ENCODE peak calls at places on chromosomes 5 and 9, in six cellular contexts. One of them, this sample, is unnamed.

GRCh38 chr5:57538341-57538955 is 55.8 kb upstream of the ACTBL2 start:
- DNase-seq in PC-3: peak; percentile 64
- DNase-seq in kidney: no peak
- DNase-seq in lung: no peak
- DNase-seq in CD8-positive, alpha-beta T cell: no peak
- DNase-seq in prostate gland: no peak
- DNase-seq in this sample: no peak

GRCh38 chr5:66498791-66499207 is 97.4 kb upstream of the MAST4 start:
- DNase-seq in PC-3: peak; percentile 10
- DNase-seq in kidney: no peak
- DNase-seq in lung: no peak
- DNase-seq in CD8-positive, alpha-beta T cell: no peak
- DNase-seq in prostate gland: no peak
- DNase-seq in this sample: no peak

GRCh38 chr5:136776022-136776927 is 410.9 kb upstream of the TRPC7 start:
- DNase-seq in PC-3: peak; percentile 70
- DNase-seq in kidney: no peak
- DNase-seq in lung: no peak
- DNase-seq in CD8-positive, alpha-beta T cell: no peak
- DNase-seq in prostate gland: no peak
- DNase-seq in this sample: no peak

GRCh38 chr5:67234671-67235176 is 38.1 kb upstream of the CD180 start:
- DNase-seq in PC-3: peak; percentile 76
- DNase-seq in kidney: peak; percentile 75
- DNase-seq in lung: peak; percentile 46
- DNase-seq in CD8-positive, alpha-beta T cell: no peak
- DNase-seq in prostate gland: peak; percentile 42
- DNase-seq in this sample: no peak

GRCh38 chr9:132423503-132423902 is 13.5 kb downstream of the CFAP77 start:
- DNase-seq in PC-3: no peak
- DNase-seq in kidney: no peak
- DNase-seq in lung: no peak
- DNase-seq in CD8-positive, alpha-beta T cell: no peak
- DNase-seq in prostate gland: no peak
- DNase-seq in this sample: no peak

GRCh38 chr5:167716376-167716775 is 575.1 kb upstream of the WWC1 start:
- DNase-seq in PC-3: no peak
- DNase-seq in kidney: no peak
- DNase-seq in lung: no peak
- DNase-seq in CD8-positive, alpha-beta T cell: no peak
- DNase-seq in prostate gland: no peak
- DNase-seq in this sample: no peak

GRCh38 chr5:51518607-51519006 is 135.4 kb downstream of the ISL1 start:
- DNase-seq in PC-3: no peak
- DNase-seq in kidney: no peak
- DNase-seq in lung: no peak
- DNase-seq in CD8-positive, alpha-beta T cell: no peak
- DNase-seq in prostate gland: no peak
- DNase-seq in this sample: no peak

GRCh38 chr9:78115073-78115472 is 83.5 kb upstream of the GNAQ start:
- DNase-seq in PC-3: peak; percentile 16
- DNase-seq in kidney: no peak
- DNase-seq in lung: no peak
- DNase-seq in CD8-positive, alpha-beta T cell: no peak
- DNase-seq in prostate gland: no peak
- DNase-seq in this sample: no peak

GRCh38 chr5:138663009-138663408 is 87.8 kb upstream of the HSPA9 start:
- DNase-seq in PC-3: no peak
- DNase-seq in kidney: peak; percentile 60
- DNase-seq in lung: no peak
- DNase-seq in CD8-positive, alpha-beta T cell: no peak
- DNase-seq in prostate gland: no peak
- DNase-seq in this sample: peak; percentile 4

GRCh38 chr5:55429707-55430253 is 105.0 kb downstream of the PLPP1 start:
- DNase-seq in PC-3: no peak
- DNase-seq in kidney: no peak
- DNase-seq in lung: no peak
- DNase-seq in CD8-positive, alpha-beta T cell: no peak
- DNase-seq in prostate gland: no peak
- DNase-seq in this sample: peak; percentile 45

GRCh38 chr9:120608421-120608820 is 28.5 kb upstream of the CDK5RAP2 start:
- DNase-seq in PC-3: peak; percentile 48
- DNase-seq in kidney: no peak
- DNase-seq in lung: no peak
- DNase-seq in CD8-positive, alpha-beta T cell: no peak
- DNase-seq in prostate gland: no peak
- DNase-seq in this sample: no peak

GRCh38 chr5:62305715-62306493 is at the start of gene KIF2A:
- DNase-seq in PC-3: peak; percentile 95
- DNase-seq in kidney: peak; percentile 96
- DNase-seq in lung: peak; percentile 86
- DNase-seq in CD8-positive, alpha-beta T cell: peak; percentile 81
- DNase-seq in prostate gland: peak; percentile 86
- DNase-seq in this sample: peak; percentile 91

GRCh38 chr5:180853522-180853921 is 7.6 kb downstream of the ZFP62 start:
- DNase-seq in PC-3: no peak
- DNase-seq in kidney: no peak
- DNase-seq in lung: no peak
- DNase-seq in CD8-positive, alpha-beta T cell: no peak
- DNase-seq in prostate gland: no peak
- DNase-seq in this sample: no peak

GRCh38 chr5:180848878-180849277 is 12.2 kb downstream of the ZFP62 start:
- DNase-seq in PC-3: no peak
- DNase-seq in kidney: no peak
- DNase-seq in lung: no peak
- DNase-seq in CD8-positive, alpha-beta T cell: no peak
- DNase-seq in prostate gland: no peak
- DNase-seq in this sample: no peak

GRCh38 chr5:180850434-180851078 is 10.5 kb downstream of the ZFP62 start:
- DNase-seq in PC-3: no peak
- DNase-seq in kidney: no peak
- DNase-seq in lung: no peak
- DNase-seq in CD8-positive, alpha-beta T cell: no peak
- DNase-seq in prostate gland: no peak
- DNase-seq in this sample: no peak

GRCh38 chr5:180849827-180850226 is 11.2 kb downstream of the ZFP62 start:
- DNase-seq in PC-3: no peak
- DNase-seq in kidney: no peak
- DNase-seq in lung: no peak
- DNase-seq in CD8-positive, alpha-beta T cell: no peak
- DNase-seq in prostate gland: no peak
- DNase-seq in this sample: no peak

GRCh38 chr5:180853121-180853520 is 8.0 kb downstream of the ZFP62 start:
- DNase-seq in PC-3: no peak
- DNase-seq in kidney: no peak
- DNase-seq in lung: no peak
- DNase-seq in CD8-positive, alpha-beta T cell: no peak
- DNase-seq in prostate gland: no peak
- DNase-seq in this sample: no peak
- H3K9me3 ChIP-seq in PC-3: peaks cover 32% of the 10 kb centered on the region
- H3K9me3 ChIP-seq in kidney: peaks cover 25% of the 10 kb centered on the region
- H3K9me3 ChIP-seq in lung: no peaks in the 10 kb centered on the region
- H3K9me3 ChIP-seq in CD8-positive, alpha-beta T cell: peaks cover 14% of the 10 kb centered on the region
- H3K9me3 ChIP-seq in prostate gland: no peaks in the 10 kb centered on the region
- H3K9me3 ChIP-seq in this sample: no peaks in the 10 kb centered on the region

DNA sequence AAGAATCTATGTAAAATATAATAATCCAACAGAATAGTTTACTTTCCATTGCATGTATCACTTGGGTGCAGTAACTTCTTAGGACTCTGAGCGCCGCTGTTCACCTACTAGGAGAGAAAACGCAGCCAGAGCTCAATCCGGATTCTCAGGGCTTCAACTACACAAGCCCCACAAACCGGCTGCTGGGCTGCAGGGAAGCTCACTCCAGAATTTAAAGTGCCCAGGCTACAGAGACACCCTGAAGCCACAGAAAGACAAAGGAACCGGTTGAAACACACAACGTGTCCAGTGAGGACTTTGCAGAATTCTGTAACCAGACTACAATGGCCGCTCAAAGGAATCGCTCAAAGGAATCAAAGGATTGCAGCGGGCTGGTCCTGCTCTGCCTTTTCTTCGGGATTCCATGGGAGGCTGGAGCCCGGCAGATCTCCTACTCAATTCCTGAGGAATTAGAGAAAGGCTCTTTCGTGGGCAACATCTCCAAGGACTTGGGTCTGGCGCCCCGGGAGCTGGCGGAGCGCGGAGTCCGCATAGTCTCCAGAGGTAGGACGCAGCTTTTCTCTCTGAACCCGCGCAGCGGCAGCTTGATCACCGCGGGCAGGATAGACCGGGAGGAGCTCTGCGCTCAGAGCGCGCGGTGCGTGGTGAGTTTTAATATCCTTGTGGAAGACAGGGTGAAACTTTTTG is at the start of gene PCDHGA10:
- DNase-seq in PC-3: no peak
- DNase-seq in kidney: no peak
- DNase-seq in lung: no peak
- DNase-seq in CD8-positive, alpha-beta T cell: peak; percentile 26
- DNase-seq in prostate gland: peak; percentile 55
- DNase-seq in this sample: peak; percentile 40
- H3K9me3 ChIP-seq in PC-3: peaks cover 4% of the 10 kb centered on the region
- H3K9me3 ChIP-seq in kidney: peaks cover 50% of the 10 kb centered on the region
- H3K9me3 ChIP-seq in lung: no peaks in the 10 kb centered on the region
- H3K9me3 ChIP-seq in CD8-positive, alpha-beta T cell: no peaks in the 10 kb centered on the region
- H3K9me3 ChIP-seq in prostate gland: no peaks in the 10 kb centered on the region
- H3K9me3 ChIP-seq in this sample: peaks cover 67% of the 10 kb centered on the region

GRCh38 chr5:124980174-124980941 is 233.9 kb upstream of the ZNF608 start:
- DNase-seq in PC-3: no peak
- DNase-seq in kidney: no peak
- DNase-seq in lung: no peak
- DNase-seq in CD8-positive, alpha-beta T cell: no peak
- DNase-seq in prostate gland: no peak
- DNase-seq in this sample: no peak

GRCh38 chr5:124986170-124986569 is 239.7 kb upstream of the ZNF608 start:
- DNase-seq in PC-3: no peak
- DNase-seq in kidney: no peak
- DNase-seq in lung: no peak
- DNase-seq in CD8-positive, alpha-beta T cell: no peak
- DNase-seq in prostate gland: no peak
- DNase-seq in this sample: no peak

GRCh38 chr5:124986667-124987066 is 240.2 kb upstream of the ZNF608 start:
- DNase-seq in PC-3: peak; percentile 45
- DNase-seq in kidney: no peak
- DNase-seq in lung: no peak
- DNase-seq in CD8-positive, alpha-beta T cell: no peak
- DNase-seq in prostate gland: no peak
- DNase-seq in this sample: no peak

GRCh38 chr5:124979174-124979573 is 232.7 kb upstream of the ZNF608 start:
- DNase-seq in PC-3: peak; percentile 49
- DNase-seq in kidney: no peak
- DNase-seq in lung: no peak
- DNase-seq in CD8-positive, alpha-beta T cell: no peak
- DNase-seq in prostate gland: no peak
- DNase-seq in this sample: no peak

DNA sequence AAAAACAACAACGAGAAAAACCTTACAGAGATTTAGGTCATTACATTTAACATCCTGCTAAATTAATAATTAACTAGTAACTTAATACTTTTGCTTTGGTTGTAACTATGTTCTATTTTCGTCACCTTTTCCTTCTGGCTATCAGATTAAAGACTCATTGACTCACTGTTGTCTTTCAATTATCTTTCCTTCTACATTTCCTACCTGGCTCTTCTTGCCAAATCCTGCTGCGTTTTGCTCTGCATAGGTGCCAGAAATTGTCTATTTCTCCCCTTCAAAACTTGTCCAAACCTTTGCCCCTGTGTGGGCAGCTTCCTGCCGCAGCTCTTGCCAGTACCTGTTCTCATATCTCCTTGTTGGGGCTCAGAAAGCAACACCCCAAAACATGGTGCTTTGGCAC is 235.5 kb upstream of the ZNF608 start:
- DNase-seq in PC-3: no peak
- DNase-seq in kidney: no peak
- DNase-seq in lung: no peak
- DNase-seq in CD8-positive, alpha-beta T cell: no peak
- DNase-seq in prostate gland: no peak
- DNase-seq in this sample: peak; percentile 14
- H3K9me3 ChIP-seq in PC-3: no peaks in the 10 kb centered on the region
- H3K9me3 ChIP-seq in kidney: peaks cover 6% of the 10 kb centered on the region
- H3K9me3 ChIP-seq in lung: no peaks in the 10 kb centered on the region
- H3K9me3 ChIP-seq in CD8-positive, alpha-beta T cell: no peaks in the 10 kb centered on the region
- H3K9me3 ChIP-seq in prostate gland: no peaks in the 10 kb centered on the region
- H3K9me3 ChIP-seq in this sample: no peaks in the 10 kb centered on the region

DNA sequence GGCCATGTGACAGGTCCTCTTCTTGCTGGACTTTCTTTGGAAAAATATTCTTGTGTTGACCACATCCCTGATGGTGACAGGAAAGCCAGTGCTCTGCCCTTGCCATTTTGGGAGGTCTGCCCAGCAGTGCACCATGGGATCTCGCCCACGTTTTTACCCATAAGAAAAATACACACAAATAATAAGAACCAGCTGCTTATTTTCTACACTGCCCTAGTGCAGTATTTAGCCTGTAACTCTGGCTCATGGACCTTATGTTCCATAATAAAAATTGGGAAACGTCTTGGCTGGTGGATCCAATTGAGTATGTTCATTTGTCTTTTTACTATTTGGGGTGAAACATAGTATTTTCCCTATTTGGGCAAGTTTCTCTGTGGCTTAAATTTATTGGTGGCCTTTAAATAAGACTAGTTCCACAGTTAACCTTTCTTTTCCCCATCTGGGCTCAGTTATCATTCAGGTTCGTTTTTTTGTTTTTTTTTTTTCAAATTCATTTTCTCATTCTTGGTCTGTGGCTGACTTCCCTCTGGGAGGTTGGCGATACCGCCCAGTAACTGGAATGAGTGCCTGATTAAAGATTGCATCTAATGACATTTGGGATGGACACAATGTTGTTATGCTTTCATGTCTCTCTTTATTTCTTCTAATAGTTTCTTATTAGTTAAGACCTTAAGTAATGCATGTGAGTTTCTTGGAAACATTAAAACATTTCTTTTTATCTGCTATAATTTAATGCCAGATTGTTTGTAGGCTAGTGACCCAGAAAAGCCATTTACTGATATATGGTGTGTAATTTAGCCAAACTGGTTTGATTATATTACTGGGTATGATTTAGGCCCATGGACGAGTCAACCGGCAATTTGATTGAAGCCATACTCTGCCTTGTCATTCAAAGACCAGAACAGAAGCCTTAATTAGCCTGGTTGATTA is 163.7 kb downstream of the FGF10 start:
- DNase-seq in PC-3: no peak
- DNase-seq in kidney: peak; percentile 57
- DNase-seq in lung: no peak
- DNase-seq in CD8-positive, alpha-beta T cell: no peak
- DNase-seq in prostate gland: no peak
- DNase-seq in this sample: no peak
- H3K9me3 ChIP-seq in PC-3: peaks cover 6% of the 10 kb centered on the region
- H3K9me3 ChIP-seq in kidney: no peaks in the 10 kb centered on the region
- H3K9me3 ChIP-seq in lung: no peaks in the 10 kb centered on the region
- H3K9me3 ChIP-seq in CD8-positive, alpha-beta T cell: no peaks in the 10 kb centered on the region
- H3K9me3 ChIP-seq in prostate gland: no peaks in the 10 kb centered on the region
- H3K9me3 ChIP-seq in this sample: no peaks in the 10 kb centered on the region